ENCODE peak calls at places on chromosomes 16 and 17, in nine cellular contexts. Q is GM13976; E is endothelial cell of umbilical vein; M is nephron progenitor cell; A is activated CD4-positive, CD25-positive, alpha-beta regulatory T cell; C is activated T-cell treated with anti-CD3 and anti-CD28 coated beads, Interleukin-2, amount 50 U/mL, for 72 hours; U is CD8-positive, alpha-beta T cell; H is C1 segment of cervical spinal cord; P is tibial nerve. I is an unnamed sample.

GRCh38 chr16:88197481-88198456 is 185.0 kb upstream of the ZNF469 start:
- DNase-seq in Q (no peak), E (no peak), M (no peak), A (no peak), C (no peak), U (no peak), H (no peak), P (no peak), I (no peak)

GRCh38 chr17:27805520-27806146 is 5.3 kb upstream of the NOS2 start:
- DNase-seq in Q (peak), E (peak), M (peak), A (peak), C (peak), U (peak), H (peak), P (peak), I (peak)

GRCh38 chr17:78013683-78014467 is 55.4 kb downstream of the TNRC6C start:
- DNase-seq in Q (peak), E (peak), M (peak), A (peak), C (peak), U (peak), H (peak), P (peak), I (peak)

GRCh38 chr16:50301626-50302471 is 35.5 kb downstream of the ADCY7 start:
- DNase-seq in Q (no peak), E (no peak), M (no peak), A (no peak), C (no peak), U (no peak), H (no peak), P (no peak), I (peak)

GRCh38 chr17:68457168-68457538 is at the start of gene WIPI1:
- DNase-seq in Q (no peak), E (peak), M (no peak), A (no peak), C (no peak), U (no peak), H (no peak), P (peak), I (no peak)

GRCh38 chr17:80827646-80828643 is 163.7 kb upstream of the CHMP6 start:
- DNase-seq in Q (no peak), E (no peak), M (peak), A (no peak), C (no peak), U (no peak), H (no peak), P (no peak), I (no peak)

GRCh38 chr16:3149630-3150345 is 15.0 kb downstream of the ZNF213 start:
- DNase-seq in Q (peak), E (peak), M (peak), A (no peak), C (peak), U (peak), H (peak), P (no peak), I (peak)

GRCh38 chr16:12262454-12263180 is 286.1 kb downstream of the SNX29 start:
- DNase-seq in Q (no peak), E (no peak), M (no peak), A (no peak), C (no peak), U (no peak), H (no peak), P (no peak), I (no peak)

GRCh38 chr16:20901068-20901440 is 483 bp downstream of the LYRM1 start:
- DNase-seq in Q (no peak), E (no peak), M (no peak), A (no peak), C (no peak), U (no peak), H (no peak), P (no peak), I (no peak)

GRCh38 chr16:58832496-58832895 is 98.4 kb upstream of the GOT2 start:
- DNase-seq in Q (no peak), E (no peak), M (no peak), A (no peak), C (no peak), U (no peak), H (no peak), P (no peak), I (no peak)

GRCh38 chr17:77948690-77949114 is 9.8 kb upstream of the TNRC6C start:
- DNase-seq in Q (no peak), E (peak), M (peak), A (no peak), C (no peak), U (no peak), H (peak), P (no peak), I (peak)

GRCh38 chr17:49952209-49952911 is 16.6 kb upstream of the DLX4 start:
- DNase-seq in Q (peak), E (peak), M (peak), A (peak), C (peak), U (peak), H (no peak), P (peak), I (peak)

GRCh38 chr17:8488931-8489330 is 53.2 kb downstream of the NDEL1 start:
- DNase-seq in Q (no peak), E (peak), M (no peak), A (no peak), C (no peak), U (no peak), H (no peak), P (no peak), I (peak)

GRCh38 chr17:33192961-33193911 is 99.9 kb downstream of the ASIC2 start:
- DNase-seq in Q (no peak), E (no peak), M (no peak), A (no peak), C (no peak), U (no peak), H (no peak), P (no peak), I (no peak)

GRCh38 chr17:6503641-6504195 is 52.6 kb downstream of the PITPNM3 start:
- DNase-seq in Q (no peak), E (no peak), M (no peak), A (no peak), C (no peak), U (no peak), H (no peak), P (no peak), I (no peak)

GRCh38 chr17:10875411-10875810 is 37.5 kb upstream of the PIRT start:
- DNase-seq in Q (peak), E (no peak), M (peak), A (no peak), C (peak), U (no peak), H (peak), P (no peak), I (peak)